ENCODE peak calls at places on chromosomes 6 and 20, in seven cellular contexts. V, S, X, Z, A, P and D are unnamed samples.
A peak's percentile ranks its signal among the peaks of the same experiment; 100 is the strongest.

GRCh38 chr6:70668499-70668812 is 773 bp downstream of the SMAP1 start:
- DNase-seq in V (no peak), S (no peak), X (no peak), Z (peak; percentile 47), A (no peak), P (no peak), D (no peak)

GRCh38 chr6:29924731-29925130 is 17.6 kb upstream of the HLA-A start:
- DNase-seq in V (no peak), S (no peak), X (no peak), Z (peak; percentile 51), A (no peak), P (no peak), D (no peak)

GRCh38 chr6:128208078-128208477 is 307.2 kb upstream of the THEMIS start:
- DNase-seq in V (peak; percentile 49), S (no peak), X (no peak), Z (no peak), A (no peak), P (no peak), D (no peak)

GRCh38 chr20:25992146-25992545 is 295.5 kb upstream of the ZNF337 start:
- DNase-seq in V (no peak), S (no peak), X (no peak), Z (no peak), A (no peak), P (no peak), D (no peak)

GRCh38 chr6:30319146-30319835 is 7.4 kb upstream of the TRIM39 start:
- DNase-seq in V (peak; percentile 44), S (no peak), X (no peak), Z (no peak), A (no peak), P (no peak), D (no peak)

GRCh38 chr6:84568971-84569370 is 195.4 kb downstream of the TBX18 start:
- DNase-seq in V (peak; percentile 7), S (peak; percentile 48), X (no peak), Z (peak; percentile 10), A (no peak), P (no peak), D (no peak)

GRCh38 chr6:30154709-30155521 is 6.1 kb downstream of the TRIM10 start:
- DNase-seq in V (peak; percentile 50), S (peak; percentile 52), X (peak; percentile 25), Z (no peak), A (no peak), P (peak; percentile 63), D (peak; percentile 78)

GRCh38 chr20:52936368-52936986 is 35.7 kb upstream of the TSHZ2 start:
- DNase-seq in V (no peak), S (no peak), X (no peak), Z (no peak), A (no peak), P (no peak), D (no peak)

GRCh38 chr6:167760979-167761793 is 65.5 kb upstream of the AFDN start:
- DNase-seq in V (peak; percentile 0), S (no peak), X (peak; percentile 53), Z (no peak), A (peak; percentile 53), P (no peak), D (no peak)

GRCh38 chr6:118648866-118649554 is 2.4 kb downstream of the CEP85L start:
- DNase-seq in V (peak; percentile 37), S (no peak), X (no peak), Z (no peak), A (no peak), P (no peak), D (no peak)

GRCh38 chr6:169176361-169176991 is 77.2 kb downstream of the THBS2 start:
- DNase-seq in V (no peak), S (no peak), X (no peak), Z (no peak), A (no peak), P (no peak), D (no peak)

DNA sequence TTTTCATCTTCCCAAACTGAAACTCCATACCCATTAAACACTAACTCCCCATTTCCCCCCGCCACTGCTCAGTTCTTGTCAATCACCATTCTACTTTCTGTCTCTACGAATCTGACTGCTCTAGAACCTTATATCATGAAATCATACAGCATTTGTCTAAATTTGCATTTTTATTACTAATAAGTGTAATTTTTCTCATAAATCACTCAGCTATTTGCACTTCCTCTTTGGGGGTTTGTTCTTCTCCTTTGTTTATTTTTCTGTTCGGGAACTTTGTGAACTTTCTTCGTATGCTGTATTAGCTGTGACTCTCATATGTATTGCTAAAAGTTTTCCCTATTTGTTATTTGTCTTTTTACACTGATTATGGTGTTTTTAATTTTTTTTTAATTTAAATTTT is 152.2 kb downstream of the SLC16A10 start:
- DNase-seq in V (no peak), S (no peak), X (no peak), Z (no peak), A (no peak), P (no peak), D (no peak)
- TF ChIP-seq POLR2A in V (no peak), S (no peak), X (no peak), Z (no peak), A (no peak), P (no peak), D (no peak)

GRCh38 chr20:37200376-37200775 is 21.0 kb upstream of the MROH8 start:
- DNase-seq in V (no peak), S (no peak), X (no peak), Z (no peak), A (no peak), P (no peak), D (no peak)

GRCh38 chr20:37202267-37202943 is 23.1 kb upstream of the MROH8 start:
- DNase-seq in V (peak; percentile 98), S (peak; percentile 72), X (peak; percentile 51), Z (peak; percentile 35), A (no peak), P (peak; percentile 26), D (peak; percentile 63)

GRCh38 chr20:37200926-37201826 is 21.8 kb upstream of the MROH8 start:
- DNase-seq in V (no peak), S (no peak), X (no peak), Z (no peak), A (no peak), P (no peak), D (no peak)

GRCh38 chr20:37201827-37202162 is 22.4 kb upstream of the MROH8 start:
- DNase-seq in V (no peak), S (no peak), X (no peak), Z (no peak), A (no peak), P (no peak), D (no peak)

DNA sequence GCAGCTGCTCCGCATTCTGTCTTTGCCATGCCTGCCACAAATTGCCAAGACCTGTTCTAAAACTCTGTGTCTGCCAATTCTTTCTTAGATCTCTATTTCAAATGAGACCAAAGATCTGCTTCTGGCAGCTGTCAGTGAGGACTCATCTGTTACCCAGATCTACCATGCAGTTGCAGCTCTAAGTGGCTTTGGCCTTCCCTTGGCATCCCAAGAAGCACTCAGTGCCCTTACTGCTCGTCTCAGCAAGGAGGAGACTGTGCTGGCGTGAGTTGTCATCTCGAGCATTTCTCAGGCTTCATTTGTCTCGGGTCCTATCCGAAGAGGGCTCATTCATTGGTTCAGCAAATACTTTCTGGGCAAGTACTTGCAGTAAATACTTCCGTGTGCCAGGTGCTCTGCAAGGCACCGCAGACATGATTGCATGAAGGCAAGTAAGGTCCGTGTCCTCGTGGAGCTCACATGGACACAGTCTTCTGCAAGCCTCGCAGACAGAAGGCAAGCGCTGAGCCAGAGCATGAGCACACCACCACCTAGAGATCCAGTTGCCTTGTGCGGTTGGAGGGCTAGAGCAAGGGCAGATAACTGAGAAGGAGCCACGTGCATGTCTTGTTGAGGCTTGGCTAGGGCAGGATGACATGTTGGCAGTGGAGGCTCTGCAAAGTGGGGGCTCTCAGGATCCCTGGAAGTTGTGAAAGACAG is 19.8 kb upstream of the MROH8 start:
- DNase-seq in V (no peak), S (no peak), X (no peak), Z (no peak), A (no peak), P (no peak), D (no peak)
- H3K4me1 ChIP-seq in V (no peaks in the 10 kb centered on the region), S (peaks cover 7% of the 10 kb centered on the region), X (peaks cover 20% of the 10 kb centered on the region), Z (peaks cover 7% of the 10 kb centered on the region), A (no peaks in the 10 kb centered on the region), P (peaks cover 11% of the 10 kb centered on the region), D (no peaks in the 10 kb centered on the region)

DNA sequence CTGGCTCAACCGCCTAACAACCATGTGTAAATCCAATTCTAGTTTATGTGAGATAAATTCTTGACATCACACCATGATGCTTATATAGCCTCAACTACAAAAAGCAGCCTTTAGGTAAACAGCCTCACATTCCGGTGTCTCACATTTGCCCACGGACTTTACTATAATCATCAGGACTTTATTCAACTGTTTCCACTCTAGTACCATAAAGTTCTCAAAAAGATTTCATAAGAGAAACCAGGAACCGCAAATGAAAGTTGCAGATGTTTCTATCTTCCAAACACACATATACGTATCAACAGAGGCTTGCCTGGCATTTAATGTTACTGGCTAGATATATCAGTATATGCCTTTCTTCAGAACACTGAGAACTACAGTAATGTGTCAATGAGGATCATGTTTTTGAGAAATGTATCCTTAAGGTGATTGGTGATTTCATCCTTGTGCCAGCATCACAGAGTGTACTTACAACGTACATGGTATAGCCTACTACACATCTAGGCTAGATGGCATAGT is 80.0 kb downstream of the EPB41L2 start:
- DNase-seq in V (peak; percentile 44), S (no peak), X (no peak), Z (no peak), A (no peak), P (no peak), D (no peak)
- H3K4me3 ChIP-seq in V (no peak overlapping the region), S (no peak overlapping the region), X (no peak overlapping the region), Z (no peak overlapping the region), A (no peak overlapping the region), P (no peak overlapping the region), D (no peak overlapping the region)

GRCh38 chr6:14476793-14477531 is 359.4 kb downstream of the CD83 start:
- DNase-seq in V (peak; percentile 100), S (peak; percentile 94), X (peak; percentile 79), Z (no peak), A (no peak), P (peak; percentile 74), D (peak; percentile 79)
- TF ChIP-seq POLR2A in V (peak; percentile 75), S (no peak), X (peak; percentile 6), Z (no peak), A (no peak), P (no peak), D (no peak)

DNA sequence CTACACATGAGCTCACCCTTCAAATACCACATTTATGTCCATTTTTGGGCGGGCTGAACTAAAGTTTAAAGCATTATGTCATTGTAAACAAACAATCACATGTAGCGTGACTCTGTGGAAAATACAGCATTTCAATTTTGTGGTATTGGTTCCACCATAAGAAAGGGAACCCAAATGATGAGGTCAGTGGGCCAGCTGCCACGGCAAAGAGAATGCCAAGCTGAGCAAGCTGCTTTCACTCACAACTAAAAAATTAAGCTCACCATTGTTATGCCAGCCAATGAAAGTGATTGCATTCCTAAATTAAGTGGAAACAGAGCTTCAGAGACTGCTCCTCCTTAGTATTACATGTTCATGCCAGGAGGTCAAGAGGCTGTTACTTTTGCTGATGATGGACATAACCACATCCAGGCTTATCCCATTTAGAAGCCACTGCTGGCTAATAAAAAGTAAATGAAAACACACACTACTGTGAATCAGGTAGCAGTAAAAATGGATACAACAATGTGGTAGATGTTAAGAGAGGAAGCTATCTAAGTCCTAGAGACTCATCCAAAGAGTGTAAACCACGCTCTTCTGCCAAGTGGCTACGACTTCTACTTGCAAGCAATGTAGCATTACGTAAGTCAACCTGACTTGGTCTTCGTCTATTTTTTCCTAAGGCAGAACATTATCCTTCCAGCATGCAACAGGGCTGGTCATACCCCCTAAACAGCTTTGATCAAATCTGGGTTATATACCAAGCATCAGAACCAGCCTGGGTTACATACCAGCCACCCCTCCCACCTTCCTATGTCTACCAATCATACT is 164.8 kb downstream of the BACH2 start:
- DNase-seq in V (peak; percentile 63), S (no peak), X (no peak), Z (no peak), A (no peak), P (no peak), D (no peak)
- H3K4me1 ChIP-seq in V (peaks cover 4% of the 10 kb centered on the region), S (no peaks in the 10 kb centered on the region), X (no peaks in the 10 kb centered on the region), Z (no peaks in the 10 kb centered on the region), A (peaks cover 8% of the 10 kb centered on the region), P (no peaks in the 10 kb centered on the region), D (no peaks in the 10 kb centered on the region)